ENCODE peak calls at places on chromosomes 16 and 17, in nine cellular contexts. S is dorsolateral prefrontal cortex, I is epithelial cell of esophagus, B is GM12865, Z is fibroblast of villous mesenchyme, D is GM23338, E is lung, K is PC-9, N is Caco-2. P is an unnamed sample.
A peak's percentile ranks its signal among the peaks of the same experiment; 100 is the strongest.

GRCh38 chr16:88526008-88526905 is 43.9 kb upstream of the ZC3H18 start:
- DNase-seq in S (no peak), I (no peak), B (no peak), Z (no peak), D (no peak), E (no peak), K (no peak), N (peak; percentile 40), P (no peak)

GRCh38 chr17:79340286-79340685 is 265.7 kb downstream of the ENGASE start:
- DNase-seq in S (no peak), I (no peak), B (peak; percentile 77), Z (no peak), D (no peak), E (no peak), K (no peak), N (no peak), P (no peak)

GRCh38 chr17:31523862-31524730 is 132.6 kb downstream of the RAB11FIP4 start:
- DNase-seq in S (no peak), I (no peak), B (no peak), Z (no peak), D (no peak), E (no peak), K (no peak), N (no peak), P (peak; percentile 22)

GRCh38 chr17:66426397-66427033 is 124.1 kb downstream of the PRKCA start:
- DNase-seq in S (no peak), I (peak; percentile 27), B (peak; percentile 71), Z (peak; percentile 35), D (peak; percentile 65), E (no peak), K (no peak), N (peak; percentile 47), P (no peak)

GRCh38 chr17:13931111-13931526 is 138.2 kb upstream of the COX10 start:
- DNase-seq in S (no peak), I (no peak), B (no peak), Z (peak; percentile 89), D (no peak), E (peak; percentile 41), K (no peak), N (no peak), P (no peak)

GRCh38 chr17:73633736-73634135 is 10.5 kb downstream of the SDK2 start:
- DNase-seq in S (no peak), I (no peak), B (no peak), Z (no peak), D (no peak), E (no peak), K (no peak), N (no peak), P (no peak)

GRCh38 chr17:44439168-44439567 is 49.7 kb upstream of the ITGA2B start:
- DNase-seq in S (no peak), I (no peak), B (no peak), Z (no peak), D (no peak), E (no peak), K (no peak), N (no peak), P (no peak)

GRCh38 chr16:79601092-79601977 is 798 bp upstream of the MAF start:
- DNase-seq in S (peak; percentile 30), I (peak; percentile 27), B (no peak), Z (peak; percentile 44), D (peak; percentile 52), E (peak; percentile 57), K (no peak), N (peak; percentile 57), P (peak; percentile 52)

GRCh38 chr16:70677499-70678120 is 8.2 kb downstream of the MTSS2 start:
- DNase-seq in S (no peak), I (no peak), B (no peak), Z (no peak), D (no peak), E (no peak), K (no peak), N (no peak), P (peak; percentile 15)

GRCh38 chr17:41987642-41988041 is 21.0 kb downstream of the CNP start:
- DNase-seq in S (no peak), I (no peak), B (no peak), Z (peak; percentile 18), D (no peak), E (no peak), K (no peak), N (no peak), P (peak; percentile 41)

GRCh38 chr16:55426865-55427484 is 52.0 kb upstream of the MMP2 start:
- DNase-seq in S (no peak), I (no peak), B (no peak), Z (no peak), D (no peak), E (no peak), K (no peak), N (no peak), P (no peak)

GRCh38 chr17:49993423-49994037 is 1.5 kb downstream of the DLX3 start:
- DNase-seq in S (no peak), I (peak; percentile 56), B (peak; percentile 30), Z (no peak), D (peak; percentile 88), E (no peak), K (no peak), N (no peak), P (no peak)

GRCh38 chr17:77388384-77389306 is 247.9 kb downstream of the SEC14L1 start:
- DNase-seq in S (no peak), I (no peak), B (no peak), Z (no peak), D (no peak), E (no peak), K (no peak), N (peak; percentile 79), P (peak; percentile 76)

GRCh38 chr16:88194397-88195020 is 188.2 kb upstream of the ZNF469 start:
- DNase-seq in S (no peak), I (no peak), B (no peak), Z (peak; percentile 66), D (peak; percentile 10), E (no peak), K (no peak), N (no peak), P (peak; percentile 34)

DNA sequence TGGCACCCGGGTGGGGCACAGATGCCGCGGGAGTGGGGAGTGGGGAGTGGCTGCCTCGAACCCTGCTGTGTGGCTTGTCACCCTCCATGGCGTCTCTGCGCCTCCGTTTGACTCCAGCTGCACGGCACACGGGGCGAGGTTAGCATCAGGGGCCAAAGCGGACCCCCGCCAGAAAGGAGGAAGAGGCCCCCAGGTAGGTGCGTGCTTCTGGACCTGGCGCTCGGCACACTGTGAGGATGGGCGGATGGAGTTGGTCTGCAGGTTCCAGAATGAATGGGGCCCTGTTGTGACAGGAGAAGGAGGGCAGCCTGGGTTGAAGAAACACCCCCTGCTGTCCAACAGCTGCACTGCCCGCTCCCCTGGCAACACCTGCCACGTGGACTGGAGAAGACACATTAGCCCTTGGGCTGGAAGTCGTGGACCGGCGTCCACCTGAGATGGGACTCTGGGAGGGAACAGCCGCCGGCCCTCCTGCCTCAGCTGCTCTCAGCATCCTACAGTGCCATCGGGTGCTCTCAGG is 9.4 kb upstream of the FASN start:
- DNase-seq in S (no peak), I (peak; percentile 37), B (no peak), Z (no peak), D (peak; percentile 44), E (no peak), K (no peak), N (peak; percentile 45), P (peak; percentile 22)
- TF ChIP-seq CTCF in S (no peak), I (peak; percentile 31), B (peak; percentile 25), Z (peak; percentile 30), D (peak; percentile 18), E (no peak), K (no peak), N (no peak), P (no peak)

GRCh38 chr16:27720731-27721547 is 171.0 kb downstream of the KATNIP start:
- DNase-seq in S (no peak), I (no peak), B (peak; percentile 17), Z (no peak), D (no peak), E (no peak), K (no peak), N (no peak), P (no peak)
- TF ChIP-seq CTCF in S (no peak), I (no peak), B (no peak), Z (no peak), D (no peak), E (no peak), K (no peak), N (no peak), P (no peak)

DNA sequence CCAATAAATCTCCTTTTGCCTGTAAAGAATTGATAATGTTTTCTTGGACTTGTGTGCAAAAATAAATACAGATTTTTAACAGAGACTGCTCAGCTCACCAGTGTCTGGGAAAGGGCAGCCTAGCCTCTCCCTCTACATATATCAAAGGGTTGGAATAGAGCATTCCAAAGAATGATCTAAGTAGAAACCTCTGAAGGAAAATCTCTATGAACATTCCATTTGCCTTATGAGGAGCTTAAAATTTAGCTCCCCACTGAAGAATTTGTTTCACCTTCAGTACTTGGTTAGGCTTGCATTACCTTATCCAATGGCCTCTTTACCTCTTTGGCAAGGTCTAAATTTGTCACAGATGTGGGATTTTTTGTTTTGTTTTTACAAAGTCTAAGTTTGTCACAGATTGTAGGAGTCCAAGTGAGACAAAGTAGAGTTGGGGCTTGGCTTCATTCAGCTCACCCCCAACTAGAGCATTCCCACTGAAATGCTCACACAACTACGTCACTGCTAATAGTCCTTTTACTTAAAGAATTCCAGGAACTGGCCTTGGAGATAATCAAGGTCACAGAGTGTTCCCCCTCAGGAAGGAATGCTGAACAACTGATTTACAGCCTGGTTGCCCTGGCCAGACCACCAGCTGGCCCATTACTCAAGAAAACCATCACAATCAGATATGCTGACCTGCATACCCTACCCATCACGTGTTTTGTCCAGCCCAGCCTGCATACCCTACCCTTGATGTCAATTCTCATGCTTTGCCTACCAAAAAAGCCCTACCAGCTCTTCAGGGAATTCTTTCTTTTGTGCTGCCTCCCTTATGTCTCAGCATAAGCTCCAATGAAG is 26.6 kb upstream of the PPM1D start:
- DNase-seq in S (no peak), I (no peak), B (no peak), Z (peak; percentile 98), D (peak; percentile 60), E (no peak), K (no peak), N (peak; percentile 62), P (no peak)
- TF ChIP-seq CTCF in S (no peak), I (no peak), B (no peak), Z (peak; percentile 24), D (no peak), E (no peak), K (no peak), N (no peak), P (no peak)

GRCh38 chr16:86836503-86837125 is 258.3 kb downstream of the FOXL1 start:
- DNase-seq in S (no peak), I (peak; percentile 88), B (no peak), Z (peak; percentile 85), D (no peak), E (no peak), K (no peak), N (no peak), P (no peak)

GRCh38 chr16:86833136-86833535 is 254.8 kb downstream of the FOXL1 start:
- DNase-seq in S (no peak), I (no peak), B (no peak), Z (peak; percentile 64), D (no peak), E (no peak), K (no peak), N (no peak), P (no peak)

GRCh38 chr16:86831366-86831765 is 253.0 kb downstream of the FOXL1 start:
- DNase-seq in S (no peak), I (no peak), B (no peak), Z (no peak), D (no peak), E (no peak), K (no peak), N (no peak), P (no peak)

GRCh38 chr16:86835981-86836380 is 257.6 kb downstream of the FOXL1 start:
- DNase-seq in S (no peak), I (no peak), B (no peak), Z (no peak), D (no peak), E (no peak), K (no peak), N (no peak), P (no peak)

GRCh38 chr16:86834451-86835035 is 256.2 kb downstream of the FOXL1 start:
- DNase-seq in S (no peak), I (no peak), B (no peak), Z (peak; percentile 21), D (peak; percentile 66), E (no peak), K (no peak), N (no peak), P (no peak)
- TF ChIP-seq CTCF in S (no peak), I (peak; percentile 21), B (no peak), Z (no peak), D (peak; percentile 49), E (no peak), K (no peak), N (no peak), P (no peak)